ENCODE peak calls at places on chromosomes 7 and 10, in nine cellular contexts. Z, N, C, W, J, V, R, Y and K are unnamed samples.

GRCh38 chr10:5628366-5628765 is 38.0 kb downstream of the ASB13 start:
- DNase-seq in R (no peak), Z (peak; percentile 77), W (no peak), Y (no peak), C (peak; percentile 84), J (no peak), N (no peak), V (no peak), K (no peak)

GRCh38 chr7:69162931-69163330 is 435.3 kb upstream of the AUTS2 start:
- DNase-seq in Y (no peak), V (no peak), N (no peak), Z (no peak), C (no peak), J (no peak), W (no peak), R (no peak), K (no peak)

GRCh38 chr10:85124592-85124991 is 796.2 kb downstream of the CCSER2 start:
- DNase-seq in V (peak; percentile 6), W (no peak), N (no peak), Y (no peak), Z (no peak), R (no peak), J (no peak), C (no peak), K (no peak)

GRCh38 chr7:43112941-43113621 is 634 bp downstream of the HECW1 start:
- DNase-seq in W (no peak), N (no peak), R (peak; percentile 13), Z (peak; percentile 86), J (no peak), Y (peak; percentile 29), V (no peak), C (no peak), K (peak; percentile 75)

GRCh38 chr10:48612241-48612943 is 7.5 kb upstream of the ARHGAP22 start:
- DNase-seq in N (no peak), J (no peak), V (no peak), R (no peak), Y (peak; percentile 26), W (no peak), Z (peak; percentile 71), C (peak; percentile 39), K (no peak)

GRCh38 chr7:33646166-33646565 is 259.2 kb upstream of the BMPER start:
- DNase-seq in C (no peak), N (no peak), Y (no peak), W (no peak), Z (no peak), J (no peak), V (no peak), R (no peak), K (no peak)

GRCh38 chr7:80284848-80285247 is 150.2 kb downstream of the GNAI1 start:
- DNase-seq in V (no peak), J (no peak), Y (peak; percentile 29), Z (peak; percentile 89), W (no peak), R (no peak), C (no peak), N (no peak), K (no peak)

GRCh38 chr10:87546221-87546620 is 41.5 kb downstream of the MINPP1 start:
- DNase-seq in W (no peak), Y (peak; percentile 6), V (no peak), J (no peak), Z (peak; percentile 34), N (no peak), C (no peak), R (no peak), K (peak; percentile 52)

GRCh38 chr10:14926061-14926470 is 27.8 kb downstream of the DCLRE1C start:
- DNase-seq in Z (no peak), Y (no peak), C (no peak), V (no peak), W (no peak), N (no peak), R (no peak), J (no peak), K (no peak)

GRCh38 chr10:76779163-76779820 is 858.3 kb downstream of the KCNMA1 start:
- DNase-seq in R (no peak), N (no peak), J (no peak), Z (peak; percentile 91), V (no peak), W (no peak), Y (peak; percentile 64), C (no peak), K (no peak)

GRCh38 chr7:84277628-84278224 is 83.1 kb upstream of the SEMA3A start:
- DNase-seq in R (no peak), Z (no peak), Y (no peak), N (no peak), V (no peak), C (no peak), J (no peak), W (no peak), K (no peak)

GRCh38 chr10:77680065-77680464 is 42.5 kb upstream of the KCNMA1 start:
- DNase-seq in Z (no peak), V (no peak), Y (no peak), W (no peak), C (no peak), R (no peak), J (no peak), N (no peak), K (no peak)

GRCh38 chr7:46850563-46851325 is 731.2 kb downstream of the TNS3 start:
- DNase-seq in Z (peak; percentile 87), N (no peak), C (no peak), Y (no peak), J (no peak), V (no peak), W (no peak), R (no peak), K (no peak)

GRCh38 chr7:7681191-7681935 is 37.0 kb downstream of the RPA3 start:
- DNase-seq in J (peak; percentile 75), R (no peak), W (peak; percentile 53), C (no peak), Z (peak; percentile 71), N (peak; percentile 47), Y (peak; percentile 80), V (peak; percentile 33), K (no peak)

GRCh38 chr7:100604078-100604975 is 2.2 kb downstream of the PCOLCE start:
- DNase-seq in J (peak; percentile 85), R (peak; percentile 85), W (peak; percentile 88), N (peak; percentile 64), C (peak; percentile 90), Z (peak; percentile 76), Y (peak; percentile 59), V (peak; percentile 68), K (peak; percentile 93)

GRCh38 chr10:22681783-22682183 is 32.6 kb downstream of the PIP4K2A start:
- DNase-seq in R (no peak), Z (peak; percentile 90), C (no peak), N (peak; percentile 59), Y (peak; percentile 83), J (no peak), W (peak; percentile 46), V (peak; percentile 13), K (no peak)

GRCh38 chr10:48549236-48549635 is 55.6 kb downstream of the ARHGAP22 start:
- DNase-seq in V (no peak), J (no peak), W (no peak), N (no peak), C (no peak), Y (no peak), R (no peak), Z (no peak), K (no peak)

DNA sequence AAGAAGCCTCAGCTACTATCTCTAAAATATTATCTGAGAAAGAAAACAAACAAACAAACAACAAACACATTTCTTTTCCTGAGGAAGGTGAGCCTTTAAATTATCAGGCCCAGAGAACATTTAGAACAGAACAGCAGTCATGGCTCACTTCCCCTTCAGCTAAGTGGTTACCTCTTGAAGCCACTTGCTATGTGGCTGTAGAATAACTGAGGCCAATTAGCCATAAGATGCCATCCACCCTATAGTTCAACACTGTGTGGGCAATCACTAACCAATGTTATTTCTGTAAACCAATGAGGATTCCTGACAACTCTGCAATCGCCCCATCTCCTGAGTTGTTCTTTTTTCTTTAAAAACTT is 3.7 kb upstream of the UPP1 start:
- DNase-seq in V (no peak), N (no peak), Z (no peak), R (no peak), W (no peak), J (no peak), Y (no peak), C (no peak), K (no peak)
- H3K27ac ChIP-seq in V (peak overlapping the region; percentile 41), N (peak overlapping the region; percentile 35), Z (peak overlapping the region; percentile 76), R (peak overlapping the region; percentile 53), W (no peak overlapping the region), J (no peak overlapping the region), Y (peak overlapping the region; percentile 99), C (peak overlapping the region; percentile 88), K (peak overlapping the region; percentile 39)

GRCh38 chr10:17657116-17657500 is 13.2 kb downstream of the STAM start:
- DNase-seq in N (no peak), W (no peak), R (no peak), V (no peak), Z (no peak), Y (no peak), C (no peak), J (no peak), K (no peak)
- H3K27ac ChIP-seq in N (no peak overlapping the region), W (no peak overlapping the region), R (peak overlapping the region; percentile 20), V (no peak overlapping the region), Z (no peak overlapping the region), Y (no peak overlapping the region), C (no peak overlapping the region), J (no peak overlapping the region), K (no peak overlapping the region)

GRCh38 chr10:79084012-79084971 is 15.5 kb downstream of the ZMIZ1 start:
- DNase-seq in W (peak; percentile 42), N (no peak), Z (peak; percentile 89), V (peak; percentile 92), C (peak; percentile 95), R (peak; percentile 95), J (peak; percentile 70), Y (peak; percentile 77), K (peak; percentile 96)
- H3K27ac ChIP-seq in W (peak overlapping the region; percentile 30), N (peak overlapping the region; percentile 20), Z (peak overlapping the region; percentile 100), V (peak overlapping the region; percentile 65), C (peak overlapping the region; percentile 27), R (peak overlapping the region; percentile 99), J (peak overlapping the region; percentile 57), Y (no peak overlapping the region), K (peak overlapping the region; percentile 14)

GRCh38 chr10:80170026-80170425 is 35.3 kb downstream of the ANXA11 start:
- DNase-seq in N (no peak), R (no peak), W (no peak), J (no peak), V (no peak), Y (no peak), Z (no peak), C (no peak), K (no peak)
- H3K27ac ChIP-seq in N (no peak overlapping the region), R (peak overlapping the region; percentile 85), W (no peak overlapping the region), J (no peak overlapping the region), V (no peak overlapping the region), Y (no peak overlapping the region), Z (no peak overlapping the region), C (no peak overlapping the region), K (no peak overlapping the region)

DNA sequence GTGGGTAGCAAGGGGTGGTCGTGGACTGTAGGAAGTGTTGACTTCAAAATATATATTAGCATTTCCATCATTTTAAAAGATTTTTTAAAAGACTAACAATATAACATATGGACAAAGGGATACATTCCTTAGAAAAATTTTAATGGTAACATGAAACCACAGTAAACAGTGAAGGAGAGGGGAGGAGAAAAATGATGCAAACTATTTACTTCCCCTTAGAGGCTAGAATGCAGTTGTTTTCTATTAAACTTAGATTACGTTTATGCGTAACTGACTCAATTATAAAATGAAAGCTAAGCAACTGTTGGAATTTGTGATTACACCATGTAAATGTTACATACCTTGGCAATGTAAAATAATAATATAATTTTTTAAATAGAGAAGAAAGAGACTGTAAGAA is 41.3 kb downstream of the CALD1 start:
- DNase-seq in J (no peak), C (no peak), W (no peak), Z (no peak), V (no peak), Y (no peak), R (no peak), N (no peak), K (no peak)
- H3K27ac ChIP-seq in J (no peak overlapping the region), C (peak overlapping the region; percentile 89), W (no peak overlapping the region), Z (peak overlapping the region; percentile 33), V (no peak overlapping the region), Y (no peak overlapping the region), R (peak overlapping the region; percentile 28), N (no peak overlapping the region), K (no peak overlapping the region)